ENCODE peak calls at places on chromosomes 11 and 22, in five cellular contexts. E is NCI-H2081; Z is activated T-cell treated with anti-CD3 and anti-CD28 coated beads, Interleukin-2, amount 50 U/mL, for 48 hours; K is EL; C is astrocyte of the spinal cord. L is an unnamed sample.

GRCh38 chr22:27930246-27931060 is 11.4 kb upstream of the PITPNB start:
- DNase-seq in K (no peak), C (no peak), Z (no peak), E (no peak), L (no peak)

GRCh38 chr22:23837496-23837859 is 1.3 kb downstream of the DERL3 start:
- DNase-seq in K (no peak), Z (no peak), E (no peak), C (no peak), L (no peak)

GRCh38 chr22:33789690-33790253 is 130.5 kb downstream of the LARGE1 start:
- DNase-seq in E (no peak), C (no peak), K (no peak), Z (no peak), L (no peak)

GRCh38 chr22:23892626-23893445 is 1.3 kb upstream of the MIF start:
- DNase-seq in K (no peak), Z (no peak), E (no peak), C (no peak), L (no peak)

GRCh38 chr11:68682531-68682931 is 1.8 kb upstream of the GAL start:
- DNase-seq in C (no peak), E (no peak), K (no peak), Z (no peak), L (no peak)

GRCh38 chr22:50528682-50529415 is 963 bp downstream of the TYMP start:
- DNase-seq in K (no peak), C (no peak), E (no peak), Z (peak; percentile 34), L (no peak)

GRCh38 chr22:49929553-49929979 is 11.1 kb downstream of the CRELD2 start:
- DNase-seq in C (no peak), Z (peak; percentile 82), E (peak; percentile 32), K (peak; percentile 41), L (no peak)

GRCh38 chr11:16252373-16252772 is 104.0 kb downstream of the SOX6 start:
- DNase-seq in Z (no peak), C (peak; percentile 7), K (peak; percentile 30), E (no peak), L (no peak)

GRCh38 chr11:62409831-62410230 is 9.0 kb upstream of the SCGB1A1 start:
- DNase-seq in E (no peak), C (no peak), Z (no peak), K (no peak), L (peak; percentile 11)

GRCh38 chr11:44017443-44018126 is 30.2 kb upstream of the ACCSL start:
- DNase-seq in Z (no peak), C (no peak), K (no peak), E (no peak), L (peak; percentile 44)

GRCh38 chr11:123549901-123550619 is 104.4 kb downstream of the SCN3B start:
- DNase-seq in Z (peak; percentile 24), E (no peak), K (no peak), C (no peak), L (no peak)

GRCh38 chr11:131302831-131303230 is 67.6 kb upstream of the NTM start:
- DNase-seq in Z (no peak), K (no peak), E (no peak), C (peak; percentile 5), L (no peak)

GRCh38 chr22:29141078-29141688 is 64.5 kb upstream of the EMID1 start:
- DNase-seq in C (no peak), K (no peak), Z (no peak), E (no peak), L (no peak)

GRCh38 chr11:8258771-8259170 is 4.9 kb downstream of the LMO1 start:
- DNase-seq in K (peak; percentile 52), E (no peak), C (peak; percentile 24), Z (no peak), L (no peak)

GRCh38 chr22:31489632-31490495 is at the start of gene EIF4ENIF1:
- DNase-seq in Z (peak; percentile 88), E (peak; percentile 83), K (peak; percentile 80), C (peak; percentile 90), L (peak; percentile 88)

GRCh38 chr22:50136431-50137047 is 34.0 kb upstream of the PANX2 start:
- DNase-seq in E (peak; percentile 7), K (no peak), C (peak; percentile 23), Z (no peak), L (peak; percentile 1)

GRCh38 chr11:17259931-17260499 is 16.5 kb upstream of the NUCB2 start:
- DNase-seq in E (no peak), Z (no peak), K (no peak), C (no peak), L (no peak)

GRCh38 chr11:74777038-74777437 is 28.4 kb downstream of the RNF169 start:
- DNase-seq in E (no peak), Z (no peak), K (no peak), C (no peak), L (no peak)

GRCh38 chr11:128029219-128029722 is 558.1 kb downstream of the ETS1 start:
- DNase-seq in C (no peak), Z (no peak), E (no peak), K (peak; percentile 43), L (no peak)

GRCh38 chr11:69592986-69593385 is 48.0 kb upstream of the CCND1 start:
- DNase-seq in Z (no peak), C (no peak), K (no peak), E (no peak), L (no peak)

GRCh38 chr11:26551186-26551801 is 20.8 kb downstream of the MUC15 start:
- DNase-seq in K (no peak), Z (no peak), E (no peak), C (peak; percentile 16), L (no peak)

GRCh38 chr11:46514370-46514769 is 79.5 kb downstream of the AMBRA1 start:
- DNase-seq in C (no peak), E (no peak), Z (no peak), K (no peak), L (no peak)

GRCh38 chr11:117824571-117825537 is at the start of gene FXYD2:
- DNase-seq in C (no peak), Z (peak; percentile 19), E (no peak), K (no peak), L (peak; percentile 50)

GRCh38 chr22:37560682-37561208 is 465 bp downstream of the CDC42EP1 start:
- DNase-seq in E (no peak), Z (no peak), K (peak; percentile 78), C (peak; percentile 61), L (no peak)

GRCh38 chr11:47987310-47987709 is 7.0 kb downstream of the PTPRJ start:
- DNase-seq in Z (no peak), C (no peak), E (no peak), K (no peak), L (no peak)

GRCh38 chr11:61814958-61815789 is 1.6 kb downstream of the FADS1 start:
- DNase-seq in Z (peak; percentile 75), C (peak; percentile 97), E (peak; percentile 85), K (peak; percentile 98), L (peak; percentile 94)